ENCODE peak calls at places on chromosome 21, in four cellular contexts. O is HepG2, B is sigmoid colon, J is prostate gland. Z is an unnamed sample.
A peak's percentile ranks its signal among the peaks of the same experiment; 100 is the strongest.

GRCh38 chr21:25556087-25556486 is 51.2 kb downstream of the MRPL39 start:
- DNase-seq in O (no peak), B (no peak), J (no peak), Z (no peak)

GRCh38 chr21:43866233-43866632 is 1.2 kb downstream of the AGPAT3 start:
- DNase-seq in O (no peak), B (peak; percentile 83), J (peak; percentile 55), Z (no peak)

GRCh38 chr21:16241500-16241963 is 511.8 kb downstream of the USP25 start:
- DNase-seq in O (no peak), B (no peak), J (no peak), Z (no peak)

GRCh38 chr21:40511976-40512375 is 335.0 kb downstream of the DSCAM start:
- DNase-seq in O (no peak), B (no peak), J (no peak), Z (no peak)

GRCh38 chr21:40839551-40839950 is 7.4 kb downstream of the DSCAM start:
- DNase-seq in O (no peak), B (no peak), J (no peak), Z (no peak)

GRCh38 chr21:34900376-34900775 is 148.7 kb downstream of the RUNX1 start:
- DNase-seq in O (no peak), B (no peak), J (no peak), Z (no peak)

GRCh38 chr21:38712076-38712475 is 93.7 kb upstream of the ETS2 start:
- DNase-seq in O (peak; percentile 62), B (no peak), J (peak; percentile 16), Z (peak; percentile 30)

GRCh38 chr21:34834852-34835501 is 166.2 kb downstream of the CLIC6 start:
- DNase-seq in O (no peak), B (no peak), J (no peak), Z (no peak)

GRCh38 chr21:31132574-31133242 is 94.4 kb upstream of the KRTAP19-8 start:
- DNase-seq in O (no peak), B (no peak), J (no peak), Z (no peak)

GRCh38 chr21:45555251-45555556 is 13.0 kb upstream of the SLC19A1 start:
- DNase-seq in O (no peak), B (no peak), J (no peak), Z (no peak)
- H3K27ac ChIP-seq in O (peak overlapping the region; percentile 80), B (peak overlapping the region; percentile 85), J (peak overlapping the region; percentile 92), Z (no peak overlapping the region)

GRCh38 chr21:45457161-45457831 is 52.3 kb downstream of the COL18A1 start:
- DNase-seq in O (no peak), B (peak; percentile 58), J (no peak), Z (no peak)

GRCh38 chr21:45458281-45459170 is 53.6 kb downstream of the COL18A1 start:
- DNase-seq in O (no peak), B (no peak), J (no peak), Z (no peak)

GRCh38 chr21:45456836-45457160 is 51.8 kb downstream of the COL18A1 start:
- DNase-seq in O (no peak), B (peak; percentile 58), J (no peak), Z (no peak)

GRCh38 chr21:45456014-45456835 is 51.3 kb downstream of the COL18A1 start:
- DNase-seq in O (no peak), B (peak; percentile 61), J (no peak), Z (no peak)

GRCh38 chr21:45457832-45458172 is 52.8 kb downstream of the COL18A1 start:
- DNase-seq in O (no peak), B (peak; percentile 42), J (no peak), Z (no peak)
- TF ChIP-seq POLR2AphosphoS5 in O (no peak), B (no peak), J (no peak), Z (no peak)

GRCh38 chr21:36385909-36386642 is 884 bp downstream of the CHAF1B start:
- DNase-seq in O (no peak), B (no peak), J (no peak), Z (no peak)
- H3K27ac ChIP-seq in O (peak overlapping the region; percentile 42), B (peak overlapping the region; percentile 58), J (peak overlapping the region; percentile 67), Z (peak overlapping the region; percentile 78)

GRCh38 chr21:33362044-33362555 is 37.3 kb downstream of the IFNAR1 start:
- DNase-seq in O (no peak), B (no peak), J (peak; percentile 44), Z (no peak)
- TF ChIP-seq POLR2AphosphoS5 in O (no peak), B (peak; percentile 74), J (peak; percentile 76), Z (no peak)

DNA sequence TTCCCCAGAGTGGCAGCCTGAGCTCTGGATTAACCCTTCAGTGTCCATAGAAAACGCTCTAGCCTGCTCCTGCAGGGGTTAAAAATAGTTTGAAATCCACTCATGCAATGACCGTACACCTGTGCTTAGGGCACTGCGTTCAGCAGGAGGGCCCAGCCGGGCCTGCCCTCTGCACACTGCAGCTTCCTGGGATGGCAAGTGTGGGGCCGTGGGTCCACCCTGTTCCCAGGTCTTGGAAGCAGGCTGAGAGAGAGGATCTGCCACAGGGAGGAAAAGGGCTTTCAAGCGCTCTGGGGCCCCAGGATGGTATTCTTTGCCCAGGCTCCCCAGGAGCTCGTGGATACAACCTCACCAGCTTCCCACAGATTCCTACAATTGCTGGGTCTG is 1.5 kb upstream of the S100B start:
- DNase-seq in O (no peak), B (no peak), J (no peak), Z (no peak)
- H3K27ac ChIP-seq in O (no peak overlapping the region), B (peak overlapping the region; percentile 64), J (no peak overlapping the region), Z (no peak overlapping the region)

GRCh38 chr21:37363936-37364335 is 2.6 kb upstream of the DYRK1A start:
- DNase-seq in O (no peak), B (no peak), J (no peak), Z (no peak)

GRCh38 chr21:37367301-37367757 is 756 bp downstream of the DYRK1A start:
- DNase-seq in O (no peak), B (no peak), J (no peak), Z (no peak)

GRCh38 chr21:37366488-37367300 is at the start of gene DYRK1A:
- DNase-seq in O (peak; percentile 99), B (peak; percentile 100), J (peak; percentile 98), Z (peak; percentile 90)

GRCh38 chr21:37364722-37365121 is 1.9 kb upstream of the DYRK1A start:
- DNase-seq in O (no peak), B (no peak), J (no peak), Z (no peak)

DNA sequence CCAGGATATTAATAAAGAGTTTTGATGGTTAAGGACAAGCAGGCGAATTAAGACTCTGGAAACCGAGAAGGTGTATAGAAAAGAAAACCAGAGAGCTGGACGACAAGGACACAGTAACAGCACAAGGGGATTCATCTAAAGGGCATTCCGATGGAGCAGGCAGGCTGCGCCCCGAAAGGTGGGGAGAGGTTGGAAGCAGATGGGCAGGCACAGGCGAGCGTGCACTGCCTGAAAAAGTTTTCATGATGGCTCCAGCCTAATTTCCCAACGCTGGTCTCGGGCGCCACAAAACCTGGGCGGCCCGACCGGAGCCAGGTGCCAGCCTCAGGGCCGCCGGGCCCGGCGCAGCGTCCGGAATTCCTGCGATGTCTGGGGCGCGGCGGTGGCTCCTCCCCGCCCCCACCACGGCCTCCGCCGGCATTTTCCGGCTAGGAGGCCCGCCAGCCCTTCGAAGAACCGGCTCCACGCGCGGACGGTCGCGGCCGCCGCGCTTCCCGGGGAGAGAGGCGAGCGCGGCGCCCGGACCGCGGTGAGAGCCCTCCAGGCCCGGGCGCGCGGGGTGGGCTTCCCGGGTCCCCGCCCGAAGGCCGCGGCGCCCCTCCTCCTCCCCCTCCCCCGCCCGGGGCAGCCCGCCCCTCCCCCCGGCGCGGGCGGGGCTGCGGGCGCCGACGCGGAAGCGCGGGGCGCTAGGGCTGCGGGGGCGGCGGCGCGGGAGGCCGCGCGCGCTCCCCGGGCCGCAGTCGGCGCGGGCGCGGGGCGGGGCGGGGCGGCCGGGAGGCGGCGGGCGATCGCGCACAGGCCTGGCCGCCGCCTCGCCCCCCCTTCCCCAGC is 701 bp upstream of the DYRK1A start:
- DNase-seq in O (peak; percentile 63), B (peak; percentile 82), J (peak; percentile 54), Z (no peak)
- TF ChIP-seq POLR2AphosphoS5 in O (no peak), B (peak; percentile 52), J (peak; percentile 24), Z (peak; percentile 64)

GRCh38 chr21:42027804-42028753 is 17.9 kb upstream of the ZBTB21 start:
- DNase-seq in O (no peak), B (peak; percentile 64), J (no peak), Z (no peak)
- H3K27ac ChIP-seq in O (no peak overlapping the region), B (peak overlapping the region; percentile 48), J (no peak overlapping the region), Z (no peak overlapping the region)

DNA sequence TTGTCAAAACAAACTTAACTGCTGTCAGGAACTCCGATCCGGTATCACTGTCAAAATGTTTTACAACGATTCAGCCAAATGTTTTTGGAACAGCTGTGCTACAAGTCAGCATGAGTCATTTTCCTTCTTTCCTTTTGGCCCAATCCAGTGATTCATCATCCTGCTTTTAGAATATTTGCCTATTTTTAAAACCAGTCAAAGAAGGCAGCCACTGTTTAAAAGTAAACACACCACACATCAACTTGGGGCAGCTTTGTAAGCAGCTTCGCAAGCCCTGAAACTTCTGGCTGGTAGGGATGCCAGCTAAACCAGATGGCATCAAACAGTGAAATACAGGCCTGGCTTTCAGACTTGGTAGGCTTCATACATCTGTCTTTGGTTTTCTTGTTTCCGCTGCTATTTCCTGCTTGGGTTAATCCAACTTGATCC is 14.9 kb downstream of the MAP3K7CL start:
- DNase-seq in O (peak; percentile 6), B (peak; percentile 69), J (peak; percentile 55), Z (peak; percentile 80)
- TF ChIP-seq POLR2AphosphoS5 in O (no peak), B (peak; percentile 74), J (peak; percentile 74), Z (no peak)